ENCODE peak calls at places on chromosome 1, in four cellular contexts. O is brain pericyte; X is CD4-positive, alpha-beta T cell; S is heart right ventricle. A is an unnamed sample.

GRCh38 chr1:114355240-114355639 is 155.8 kb downstream of the TRIM33 start:
- DNase-seq in S (no peak), O (no peak), X (no peak), A (no peak)

GRCh38 chr1:224252466-224252865 is 69.4 kb downstream of the DEGS1 start:
- DNase-seq in S (no peak), O (no peak), X (no peak), A (no peak)

GRCh38 chr1:204941415-204942338 is 71.0 kb downstream of the NFASC start:
- DNase-seq in O (no peak), S (peak), X (no peak), A (no peak)

GRCh38 chr1:109299087-109299983 is 7.5 kb downstream of the MYBPHL start:
- DNase-seq in S (peak), X (no peak), O (peak), A (peak)

GRCh38 chr1:36157115-36157903 is 1.3 kb downstream of the MAP7D1 start:
- DNase-seq in S (no peak), O (no peak), X (no peak), A (no peak)

GRCh38 chr1:73998348-73998959 is 199.5 kb downstream of the LRRIQ3 start:
- DNase-seq in O (no peak), S (no peak), X (no peak), A (no peak)

GRCh38 chr1:27339213-27339612 is 2.6 kb upstream of the SYTL1 start:
- DNase-seq in X (no peak), O (no peak), S (no peak), A (no peak)

GRCh38 chr1:167202049-167202448 is 18.6 kb upstream of the POU2F1 start:
- DNase-seq in X (no peak), O (no peak), S (no peak), A (no peak)

GRCh38 chr1:6822530-6823359 is 37.5 kb downstream of the CAMTA1 start:
- DNase-seq in O (no peak), X (no peak), S (no peak), A (no peak)